ENCODE peak calls at places on chromosomes 7 and 10, in ten cellular contexts. One of them, this sample, is unnamed.

GRCh38 chr7:22860784-22861482 is 38.3 kb upstream of the TOMM7 start:
- DNase-seq in HCT116: no peak
- DNase-seq in SK-N-SH: peak
- DNase-seq in breast epithelium: no peak
- DNase-seq in HepG2: peak
- DNase-seq in GM23338: peak
- DNase-seq in stomach: no peak
- DNase-seq in GM12878: no peak
- DNase-seq in sigmoid colon: no peak
- DNase-seq in suprapubic skin: no peak
- DNase-seq in this sample: no peak

GRCh38 chr7:18416988-18417387 is 78.6 kb upstream of the HDAC9 start:
- DNase-seq in HCT116: no peak
- DNase-seq in SK-N-SH: no peak
- DNase-seq in breast epithelium: no peak
- DNase-seq in HepG2: no peak
- DNase-seq in GM23338: no peak
- DNase-seq in stomach: no peak
- DNase-seq in GM12878: no peak
- DNase-seq in sigmoid colon: no peak
- DNase-seq in suprapubic skin: no peak
- DNase-seq in this sample: no peak

GRCh38 chr7:77537595-77538185 is 595 bp downstream of the PTPN12 start:
- DNase-seq in HCT116: no peak
- DNase-seq in SK-N-SH: peak
- DNase-seq in breast epithelium: no peak
- DNase-seq in HepG2: peak
- DNase-seq in GM23338: peak
- DNase-seq in stomach: peak
- DNase-seq in GM12878: no peak
- DNase-seq in sigmoid colon: peak
- DNase-seq in suprapubic skin: peak
- DNase-seq in this sample: peak

GRCh38 chr7:155808551-155809331 is 3.5 kb downstream of the SHH start:
- DNase-seq in HCT116: no peak
- DNase-seq in SK-N-SH: no peak
- DNase-seq in breast epithelium: no peak
- DNase-seq in HepG2: peak
- DNase-seq in GM23338: peak
- DNase-seq in stomach: peak
- DNase-seq in GM12878: no peak
- DNase-seq in sigmoid colon: no peak
- DNase-seq in suprapubic skin: no peak
- DNase-seq in this sample: peak

GRCh38 chr7:47622946-47623640 is 41.2 kb upstream of the TNS3 start:
- DNase-seq in HCT116: no peak
- DNase-seq in SK-N-SH: no peak
- DNase-seq in breast epithelium: no peak
- DNase-seq in HepG2: peak
- DNase-seq in GM23338: no peak
- DNase-seq in stomach: no peak
- DNase-seq in GM12878: no peak
- DNase-seq in sigmoid colon: peak
- DNase-seq in suprapubic skin: no peak
- DNase-seq in this sample: no peak

GRCh38 chr7:156308976-156309620 is 331.5 kb upstream of the RNF32 start:
- DNase-seq in HCT116: no peak
- DNase-seq in SK-N-SH: no peak
- DNase-seq in breast epithelium: no peak
- DNase-seq in HepG2: no peak
- DNase-seq in GM23338: no peak
- DNase-seq in stomach: no peak
- DNase-seq in GM12878: no peak
- DNase-seq in sigmoid colon: no peak
- DNase-seq in suprapubic skin: no peak
- DNase-seq in this sample: no peak

GRCh38 chr7:50682079-50682478 is 100.6 kb downstream of the GRB10 start:
- DNase-seq in HCT116: no peak
- DNase-seq in SK-N-SH: no peak
- DNase-seq in breast epithelium: no peak
- DNase-seq in HepG2: no peak
- DNase-seq in GM23338: no peak
- DNase-seq in stomach: no peak
- DNase-seq in GM12878: no peak
- DNase-seq in sigmoid colon: peak
- DNase-seq in suprapubic skin: no peak
- DNase-seq in this sample: no peak

GRCh38 chr10:14519785-14520184 is 189.1 kb upstream of the FRMD4A start:
- DNase-seq in HCT116: no peak
- DNase-seq in SK-N-SH: no peak
- DNase-seq in breast epithelium: no peak
- DNase-seq in HepG2: no peak
- DNase-seq in GM23338: peak
- DNase-seq in stomach: no peak
- DNase-seq in GM12878: no peak
- DNase-seq in sigmoid colon: no peak
- DNase-seq in suprapubic skin: no peak
- DNase-seq in this sample: no peak

GRCh38 chr10:33328253-33328652 is 6.2 kb downstream of the NRP1 start:
- DNase-seq in HCT116: no peak
- DNase-seq in SK-N-SH: no peak
- DNase-seq in breast epithelium: no peak
- DNase-seq in HepG2: no peak
- DNase-seq in GM23338: no peak
- DNase-seq in stomach: no peak
- DNase-seq in GM12878: no peak
- DNase-seq in sigmoid colon: no peak
- DNase-seq in suprapubic skin: no peak
- DNase-seq in this sample: no peak

GRCh38 chr10:77311186-77311585 is 326.4 kb downstream of the KCNMA1 start:
- DNase-seq in HCT116: no peak
- DNase-seq in SK-N-SH: no peak
- DNase-seq in breast epithelium: no peak
- DNase-seq in HepG2: no peak
- DNase-seq in GM23338: peak
- DNase-seq in stomach: no peak
- DNase-seq in GM12878: no peak
- DNase-seq in sigmoid colon: no peak
- DNase-seq in suprapubic skin: no peak
- DNase-seq in this sample: no peak

GRCh38 chr10:77306666-77307065 is 330.9 kb downstream of the KCNMA1 start:
- DNase-seq in HCT116: no peak
- DNase-seq in SK-N-SH: no peak
- DNase-seq in breast epithelium: no peak
- DNase-seq in HepG2: no peak
- DNase-seq in GM23338: no peak
- DNase-seq in stomach: no peak
- DNase-seq in GM12878: no peak
- DNase-seq in sigmoid colon: no peak
- DNase-seq in suprapubic skin: no peak
- DNase-seq in this sample: no peak

GRCh38 chr10:77308084-77308732 is 329.4 kb downstream of the KCNMA1 start:
- DNase-seq in HCT116: no peak
- DNase-seq in SK-N-SH: no peak
- DNase-seq in breast epithelium: no peak
- DNase-seq in HepG2: no peak
- DNase-seq in GM23338: no peak
- DNase-seq in stomach: no peak
- DNase-seq in GM12878: no peak
- DNase-seq in sigmoid colon: no peak
- DNase-seq in suprapubic skin: no peak
- DNase-seq in this sample: no peak

GRCh38 chr10:77310288-77310687 is 327.3 kb downstream of the KCNMA1 start:
- DNase-seq in HCT116: no peak
- DNase-seq in SK-N-SH: no peak
- DNase-seq in breast epithelium: no peak
- DNase-seq in HepG2: no peak
- DNase-seq in GM23338: no peak
- DNase-seq in stomach: no peak
- DNase-seq in GM12878: no peak
- DNase-seq in sigmoid colon: no peak
- DNase-seq in suprapubic skin: no peak
- DNase-seq in this sample: no peak

DNA sequence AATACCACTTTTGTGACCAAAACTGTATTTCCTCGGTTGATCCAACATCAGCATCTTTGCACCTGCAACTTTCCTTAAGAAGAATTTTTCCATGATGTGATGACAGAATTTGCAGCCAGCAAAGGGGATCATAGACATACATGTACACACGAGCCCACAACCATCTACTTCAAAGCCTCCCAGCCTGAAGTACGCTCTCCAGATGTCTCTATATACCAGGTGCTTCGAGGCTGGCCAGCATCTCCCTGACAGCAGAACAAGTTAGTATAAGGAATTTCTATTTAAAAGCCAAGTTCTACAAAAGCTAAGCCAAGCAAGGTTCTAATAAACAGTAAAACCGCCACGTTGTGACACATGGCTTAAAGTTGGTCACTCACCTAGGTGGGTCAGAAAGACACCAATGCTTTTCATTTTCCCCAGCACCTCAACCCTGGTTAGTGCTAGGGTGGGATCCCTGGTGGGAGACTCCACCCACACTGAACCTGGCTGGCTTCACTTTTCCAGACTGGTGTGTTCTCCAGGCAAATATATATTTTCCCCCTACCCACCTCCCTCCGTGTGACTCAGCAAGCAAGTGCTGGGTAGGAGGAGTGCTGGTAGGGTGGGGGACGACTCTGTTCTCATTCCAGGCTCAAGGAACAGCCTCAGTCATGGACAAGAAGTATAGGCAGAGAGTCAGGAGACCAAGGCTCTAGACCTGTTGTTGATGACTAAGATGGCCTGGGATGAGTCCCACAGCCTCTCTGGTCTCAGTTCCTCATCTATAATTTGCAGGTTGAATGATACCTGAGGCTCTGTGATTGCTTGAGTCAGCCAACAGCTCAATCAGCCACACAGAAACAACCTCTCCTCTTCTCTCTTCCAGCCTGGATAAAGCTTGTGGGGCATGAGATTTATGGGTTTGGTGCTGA is 328.2 kb downstream of the KCNMA1 start:
- DNase-seq in HCT116: no peak
- DNase-seq in SK-N-SH: no peak
- DNase-seq in breast epithelium: no peak
- DNase-seq in HepG2: no peak
- DNase-seq in GM23338: no peak
- DNase-seq in stomach: no peak
- DNase-seq in GM12878: no peak
- DNase-seq in sigmoid colon: no peak
- DNase-seq in suprapubic skin: no peak
- DNase-seq in this sample: no peak
- TF ChIP-seq POLR2AphosphoS5 in HCT116: no peak
- TF ChIP-seq POLR2AphosphoS5 in SK-N-SH: no peak
- TF ChIP-seq POLR2AphosphoS5 in breast epithelium: no peak
- TF ChIP-seq POLR2AphosphoS5 in HepG2: no peak
- TF ChIP-seq POLR2AphosphoS5 in GM23338: no peak
- TF ChIP-seq POLR2AphosphoS5 in stomach: no peak
- TF ChIP-seq POLR2AphosphoS5 in GM12878: no peak
- TF ChIP-seq POLR2AphosphoS5 in sigmoid colon: peak
- TF ChIP-seq POLR2AphosphoS5 in suprapubic skin: no peak
- TF ChIP-seq POLR2AphosphoS5 in this sample: no peak

GRCh38 chr10:99353182-99353581 is 24.0 kb downstream of the CNNM1 start:
- DNase-seq in HCT116: no peak
- DNase-seq in SK-N-SH: no peak
- DNase-seq in breast epithelium: no peak
- DNase-seq in HepG2: no peak
- DNase-seq in GM23338: no peak
- DNase-seq in stomach: no peak
- DNase-seq in GM12878: no peak
- DNase-seq in sigmoid colon: no peak
- DNase-seq in suprapubic skin: no peak
- DNase-seq in this sample: no peak

GRCh38 chr10:99357691-99358090 is 28.5 kb downstream of the CNNM1 start:
- DNase-seq in HCT116: no peak
- DNase-seq in SK-N-SH: no peak
- DNase-seq in breast epithelium: no peak
- DNase-seq in HepG2: no peak
- DNase-seq in GM23338: no peak
- DNase-seq in stomach: no peak
- DNase-seq in GM12878: no peak
- DNase-seq in sigmoid colon: no peak
- DNase-seq in suprapubic skin: no peak
- DNase-seq in this sample: no peak

GRCh38 chr10:99360935-99361334 is 31.8 kb downstream of the CNNM1 start:
- DNase-seq in HCT116: no peak
- DNase-seq in SK-N-SH: no peak
- DNase-seq in breast epithelium: no peak
- DNase-seq in HepG2: no peak
- DNase-seq in GM23338: no peak
- DNase-seq in stomach: no peak
- DNase-seq in GM12878: no peak
- DNase-seq in sigmoid colon: no peak
- DNase-seq in suprapubic skin: no peak
- DNase-seq in this sample: no peak

DNA sequence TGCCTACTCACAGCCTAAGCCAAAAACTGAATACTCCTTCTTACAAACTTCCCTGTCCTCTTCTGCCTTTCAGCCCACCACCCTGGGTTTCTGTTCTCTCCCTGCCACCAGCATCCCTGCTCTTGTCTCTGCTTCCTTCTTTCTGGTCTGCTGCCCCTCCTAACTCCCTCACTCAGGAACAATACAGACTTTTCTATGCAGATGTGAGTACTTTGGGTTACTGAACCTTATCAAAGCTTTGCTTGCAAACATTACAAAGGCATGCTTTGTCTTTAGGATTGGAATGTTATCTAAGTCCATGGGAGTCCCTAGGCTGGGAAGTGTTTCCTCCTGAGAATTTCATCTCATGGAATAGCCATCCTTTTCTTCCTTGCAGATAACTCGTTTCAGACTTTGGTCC is 28.9 kb downstream of the CNNM1 start:
- DNase-seq in HCT116: no peak
- DNase-seq in SK-N-SH: no peak
- DNase-seq in breast epithelium: no peak
- DNase-seq in HepG2: peak
- DNase-seq in GM23338: peak
- DNase-seq in stomach: no peak
- DNase-seq in GM12878: no peak
- DNase-seq in sigmoid colon: no peak
- DNase-seq in suprapubic skin: no peak
- DNase-seq in this sample: no peak
- H3K27ac ChIP-seq in HCT116: no peak
- H3K27ac ChIP-seq in SK-N-SH: no peak
- H3K27ac ChIP-seq in breast epithelium: no peak
- H3K27ac ChIP-seq in HepG2: no peak
- H3K27ac ChIP-seq in GM23338: no peak
- H3K27ac ChIP-seq in stomach: no peak
- H3K27ac ChIP-seq in GM12878: no peak
- H3K27ac ChIP-seq in sigmoid colon: no peak
- H3K27ac ChIP-seq in suprapubic skin: no peak
- H3K27ac ChIP-seq in this sample: no peak

GRCh38 chr7:89618269-89618668 is 536.0 kb upstream of the STEAP1 start:
- DNase-seq in HCT116: no peak
- DNase-seq in SK-N-SH: no peak
- DNase-seq in breast epithelium: no peak
- DNase-seq in HepG2: no peak
- DNase-seq in GM23338: peak
- DNase-seq in stomach: no peak
- DNase-seq in GM12878: no peak
- DNase-seq in sigmoid colon: no peak
- DNase-seq in suprapubic skin: no peak
- DNase-seq in this sample: no peak
- TF ChIP-seq CTCF in HCT116: no peak
- TF ChIP-seq CTCF in SK-N-SH: no peak
- TF ChIP-seq CTCF in breast epithelium: no peak
- TF ChIP-seq CTCF in HepG2: no peak
- TF ChIP-seq CTCF in GM23338: peak
- TF ChIP-seq CTCF in stomach: no peak
- TF ChIP-seq CTCF in GM12878: no peak
- TF ChIP-seq CTCF in sigmoid colon: no peak
- TF ChIP-seq CTCF in suprapubic skin: no peak
- TF ChIP-seq CTCF in this sample: no peak

GRCh38 chr7:114574384-114574783 is 159.8 kb downstream of the FOXP2 start:
- DNase-seq in HCT116: no peak
- DNase-seq in SK-N-SH: no peak
- DNase-seq in breast epithelium: no peak
- DNase-seq in HepG2: no peak
- DNase-seq in GM23338: no peak
- DNase-seq in stomach: no peak
- DNase-seq in GM12878: no peak
- DNase-seq in sigmoid colon: no peak
- DNase-seq in suprapubic skin: no peak
- DNase-seq in this sample: no peak
- TF ChIP-seq POLR2AphosphoS5 in HCT116: no peak
- TF ChIP-seq POLR2AphosphoS5 in SK-N-SH: no peak
- TF ChIP-seq POLR2AphosphoS5 in breast epithelium: no peak
- TF ChIP-seq POLR2AphosphoS5 in HepG2: no peak
- TF ChIP-seq POLR2AphosphoS5 in GM23338: no peak
- TF ChIP-seq POLR2AphosphoS5 in stomach: no peak
- TF ChIP-seq POLR2AphosphoS5 in GM12878: no peak
- TF ChIP-seq POLR2AphosphoS5 in sigmoid colon: no peak
- TF ChIP-seq POLR2AphosphoS5 in suprapubic skin: no peak
- TF ChIP-seq POLR2AphosphoS5 in this sample: no peak

This sample was measured in transverse colon.